ENCODE peak calls at places on chromosomes 13 and 19, in five cellular contexts. D is caudate nucleus, X is fibroblast of mammary gland, L is left ventricle myocardium inferior, V is lower lobe of right lung. F is an unnamed sample.

GRCh38 chr19:18789883-18790565 is 1.1 kb downstream of the COMP start:
- DNase-seq in L (no peak), X (peak), V (no peak), D (no peak), F (no peak)

GRCh38 chr19:5321851-5322681 is 18.5 kb downstream of the PTPRS start:
- DNase-seq in V (no peak), L (no peak), X (no peak), D (no peak), F (no peak)

GRCh38 chr19:4709440-4710280 is 14.0 kb downstream of the DPP9 start:
- DNase-seq in L (no peak), D (no peak), X (peak), V (no peak), F (no peak)

GRCh38 chr19:19053508-19054314 is 10.1 kb upstream of the SLC25A42 start:
- DNase-seq in V (peak), D (no peak), X (peak), L (peak), F (peak)

GRCh38 chr13:20702945-20703784 is at the start of gene IL17D:
- DNase-seq in L (no peak), V (peak), X (no peak), D (no peak), F (no peak)

GRCh38 chr19:1970806-1971502 is 30.0 kb downstream of the CSNK1G2 start:
- DNase-seq in D (no peak), V (no peak), L (no peak), X (no peak), F (no peak)

GRCh38 chr13:46296920-46297319 is 85.2 kb downstream of the LRRC63 start:
- DNase-seq in D (no peak), X (peak), L (no peak), V (no peak), F (no peak)

GRCh38 chr19:46603752-46604241 is 2.7 kb downstream of the CALM3 start:
- DNase-seq in L (no peak), D (no peak), X (no peak), V (peak), F (no peak)

GRCh38 chr13:90233933-90234672 is 1113.4 kb upstream of the MIR17HG start:
- DNase-seq in X (peak), D (no peak), V (no peak), L (no peak), F (no peak)

GRCh38 chr19:16223746-16224145 is 26.0 kb downstream of the AP1M1 start:
- DNase-seq in D (no peak), X (no peak), L (no peak), V (no peak), F (no peak)

GRCh38 chr19:53942001-53942786 is 20.5 kb upstream of the CACNG8 start:
- DNase-seq in D (no peak), X (peak), L (no peak), V (no peak), F (no peak)

GRCh38 chr13:32528358-32528757 is 10.2 kb downstream of the N4BP2L2 start:
- DNase-seq in D (no peak), L (no peak), X (peak), V (no peak), F (no peak)